ENCODE peak calls at places on chromosomes 12 and 14, in five cellular contexts. One of them, this sample, is unnamed.

GRCh38 chr12:15899282-15899870 is 11.8 kb upstream of the DERA start:
- DNase-seq in neuronal stem cell: no peak
- DNase-seq in mesenchymal stem cell: peak
- DNase-seq in H9: no peak
- DNase-seq in trophoblast cell: peak
- DNase-seq in this sample: no peak

GRCh38 chr12:4047441-4047840 is 174.2 kb upstream of the PARP11 start:
- DNase-seq in trophoblast cell: no peak
- DNase-seq in H9: no peak
- DNase-seq in mesenchymal stem cell: no peak
- DNase-seq in neuronal stem cell: no peak
- DNase-seq in this sample: no peak

GRCh38 chr12:122830517-122831214 is 4.6 kb upstream of the HIP1R start:
- DNase-seq in trophoblast cell: peak
- DNase-seq in mesenchymal stem cell: peak
- DNase-seq in H9: no peak
- DNase-seq in neuronal stem cell: no peak
- DNase-seq in this sample: no peak

GRCh38 chr12:97716356-97716755 is 253.8 kb downstream of the RMST start:
- DNase-seq in H9: peak
- DNase-seq in mesenchymal stem cell: peak
- DNase-seq in neuronal stem cell: peak
- DNase-seq in trophoblast cell: no peak
- DNase-seq in this sample: peak

GRCh38 chr12:132719954-132720324 is 9.3 kb downstream of the PGAM5 start:
- DNase-seq in mesenchymal stem cell: no peak
- DNase-seq in H9: no peak
- DNase-seq in trophoblast cell: no peak
- DNase-seq in neuronal stem cell: no peak
- DNase-seq in this sample: no peak

GRCh38 chr12:123388218-123388947 is 4.5 kb downstream of the KMT5A start:
- DNase-seq in mesenchymal stem cell: peak
- DNase-seq in H9: peak
- DNase-seq in trophoblast cell: peak
- DNase-seq in neuronal stem cell: peak
- DNase-seq in this sample: no peak

GRCh38 chr14:28576523-28576922 is 190.1 kb upstream of the FOXG1 start:
- DNase-seq in trophoblast cell: no peak
- DNase-seq in H9: no peak
- DNase-seq in mesenchymal stem cell: no peak
- DNase-seq in neuronal stem cell: no peak
- DNase-seq in this sample: no peak

GRCh38 chr12:101115326-101115725 is 94.7 kb downstream of the SLC5A8 start:
- DNase-seq in mesenchymal stem cell: no peak
- DNase-seq in neuronal stem cell: no peak
- DNase-seq in H9: no peak
- DNase-seq in trophoblast cell: no peak
- DNase-seq in this sample: no peak

GRCh38 chr12:47766496-47767196 is 6.4 kb upstream of the SLC48A1 start:
- DNase-seq in H9: no peak
- DNase-seq in trophoblast cell: no peak
- DNase-seq in neuronal stem cell: no peak
- DNase-seq in mesenchymal stem cell: no peak
- DNase-seq in this sample: no peak

GRCh38 chr14:52879958-52880357 is 70.9 kb downstream of the FERMT2 start:
- DNase-seq in mesenchymal stem cell: no peak
- DNase-seq in H9: no peak
- DNase-seq in neuronal stem cell: no peak
- DNase-seq in trophoblast cell: no peak
- DNase-seq in this sample: no peak

GRCh38 chr14:52888159-52888558 is 62.7 kb downstream of the FERMT2 start:
- DNase-seq in H9: no peak
- DNase-seq in neuronal stem cell: no peak
- DNase-seq in mesenchymal stem cell: no peak
- DNase-seq in trophoblast cell: peak
- DNase-seq in this sample: no peak

GRCh38 chr14:52885230-52885629 is 65.6 kb downstream of the FERMT2 start:
- DNase-seq in trophoblast cell: peak
- DNase-seq in mesenchymal stem cell: peak
- DNase-seq in neuronal stem cell: no peak
- DNase-seq in H9: no peak
- DNase-seq in this sample: no peak

GRCh38 chr14:52882824-52883223 is 68.0 kb downstream of the FERMT2 start:
- DNase-seq in mesenchymal stem cell: no peak
- DNase-seq in H9: no peak
- DNase-seq in neuronal stem cell: no peak
- DNase-seq in trophoblast cell: peak
- DNase-seq in this sample: no peak

GRCh38 chr14:52883658-52884057 is 67.2 kb downstream of the FERMT2 start:
- DNase-seq in trophoblast cell: peak
- DNase-seq in neuronal stem cell: no peak
- DNase-seq in H9: no peak
- DNase-seq in mesenchymal stem cell: no peak
- DNase-seq in this sample: no peak
- H2BK12ac ChIP-seq in trophoblast cell: no peak
- H2BK12ac ChIP-seq in neuronal stem cell: no peak
- H2BK12ac ChIP-seq in H9: no peak
- H2BK12ac ChIP-seq in mesenchymal stem cell: no peak
- H2BK12ac ChIP-seq in this sample: no peak

GRCh38 chr12:25056486-25057130 is 107.7 kb upstream of the BCAT1 start:
- DNase-seq in neuronal stem cell: no peak
- DNase-seq in H9: no peak
- DNase-seq in trophoblast cell: no peak
- DNase-seq in mesenchymal stem cell: no peak
- DNase-seq in this sample: no peak
- H3K4me2 ChIP-seq in neuronal stem cell: no peak
- H3K4me2 ChIP-seq in H9: no peak
- H3K4me2 ChIP-seq in trophoblast cell: no peak
- H3K4me2 ChIP-seq in mesenchymal stem cell: no peak
- H3K4me2 ChIP-seq in this sample: no peak

DNA sequence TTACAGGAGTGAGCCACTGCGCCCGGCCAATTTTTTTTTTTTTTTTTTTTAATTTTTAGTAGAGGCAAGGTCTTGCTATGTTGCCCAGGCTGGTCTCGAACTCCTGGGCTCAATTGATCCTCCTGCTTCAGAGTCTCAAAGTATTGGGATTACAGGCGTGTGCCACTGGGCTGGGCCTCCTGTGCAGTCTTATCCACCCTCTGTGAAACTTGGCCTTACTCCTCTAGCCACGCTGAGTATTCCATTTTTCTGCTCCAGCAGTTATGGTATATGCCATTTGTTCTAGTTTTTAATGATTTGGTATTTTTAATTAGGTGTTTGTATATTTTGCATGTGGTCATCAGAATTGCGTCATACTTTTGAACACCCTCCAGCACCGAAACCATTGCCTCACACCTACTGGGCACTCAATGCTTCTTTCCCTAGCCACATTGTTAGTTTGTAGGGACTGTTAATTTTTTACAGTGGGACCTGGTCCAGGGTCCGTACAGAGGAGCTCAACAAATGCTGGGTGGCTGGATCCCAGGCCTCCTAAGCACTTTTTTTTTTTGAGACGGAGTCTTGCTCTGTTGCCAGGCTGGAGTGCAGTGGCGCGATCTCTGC is 11.4 kb downstream of the RIOX1 start:
- DNase-seq in H9: no peak
- DNase-seq in trophoblast cell: no peak
- DNase-seq in neuronal stem cell: no peak
- DNase-seq in mesenchymal stem cell: no peak
- DNase-seq in this sample: no peak
- H2BK12ac ChIP-seq in H9: no peak
- H2BK12ac ChIP-seq in trophoblast cell: no peak
- H2BK12ac ChIP-seq in neuronal stem cell: no peak
- H2BK12ac ChIP-seq in mesenchymal stem cell: no peak
- H2BK12ac ChIP-seq in this sample: no peak

DNA sequence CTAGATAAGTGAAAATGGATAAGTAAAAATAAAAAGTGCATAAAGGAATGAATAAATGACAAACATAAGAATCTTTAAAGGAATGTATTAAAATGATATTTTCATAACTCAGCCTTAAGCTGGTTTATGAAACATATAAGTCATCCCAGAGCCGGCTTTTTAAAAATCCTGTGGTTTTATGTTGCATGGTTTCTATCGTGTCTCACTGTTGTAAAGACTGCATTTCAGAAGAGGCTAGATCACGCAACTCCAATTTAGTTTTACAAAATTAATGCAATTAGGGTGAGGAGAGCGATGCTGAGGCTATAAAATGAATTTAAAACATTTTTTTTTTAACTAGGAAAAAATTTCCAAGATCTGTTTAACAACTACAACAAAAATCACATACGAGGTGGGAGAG is 361.0 kb upstream of the PDE3A start:
- DNase-seq in H9: no peak
- DNase-seq in neuronal stem cell: no peak
- DNase-seq in trophoblast cell: no peak
- DNase-seq in mesenchymal stem cell: no peak
- DNase-seq in this sample: no peak
- H3K4me2 ChIP-seq in H9: no peak
- H3K4me2 ChIP-seq in neuronal stem cell: no peak
- H3K4me2 ChIP-seq in trophoblast cell: no peak
- H3K4me2 ChIP-seq in mesenchymal stem cell: no peak
- H3K4me2 ChIP-seq in this sample: no peak

GRCh38 chr14:94161979-94162378 is 12.1 kb upstream of the PPP4R4 start:
- DNase-seq in trophoblast cell: no peak
- DNase-seq in neuronal stem cell: no peak
- DNase-seq in H9: no peak
- DNase-seq in mesenchymal stem cell: no peak
- DNase-seq in this sample: no peak

GRCh38 chr14:94162466-94162865 is 11.7 kb upstream of the PPP4R4 start:
- DNase-seq in neuronal stem cell: no peak
- DNase-seq in trophoblast cell: no peak
- DNase-seq in mesenchymal stem cell: no peak
- DNase-seq in H9: no peak
- DNase-seq in this sample: no peak

GRCh38 chr14:94158239-94158888 is 15.8 kb upstream of the PPP4R4 start:
- DNase-seq in H9: no peak
- DNase-seq in neuronal stem cell: no peak
- DNase-seq in trophoblast cell: no peak
- DNase-seq in mesenchymal stem cell: no peak
- DNase-seq in this sample: no peak

GRCh38 chr14:94163806-94164205 is 10.3 kb upstream of the PPP4R4 start:
- DNase-seq in mesenchymal stem cell: no peak
- DNase-seq in neuronal stem cell: no peak
- DNase-seq in trophoblast cell: no peak
- DNase-seq in H9: no peak
- DNase-seq in this sample: no peak

GRCh38 chr14:94161087-94161486 is 13.0 kb upstream of the PPP4R4 start:
- DNase-seq in mesenchymal stem cell: no peak
- DNase-seq in neuronal stem cell: no peak
- DNase-seq in H9: no peak
- DNase-seq in trophoblast cell: no peak
- DNase-seq in this sample: no peak
- H2BK12ac ChIP-seq in mesenchymal stem cell: no peak
- H2BK12ac ChIP-seq in neuronal stem cell: no peak
- H2BK12ac ChIP-seq in H9: no peak
- H2BK12ac ChIP-seq in trophoblast cell: no peak
- H2BK12ac ChIP-seq in this sample: no peak

GRCh38 chr14:68466491-68466977 is 326.3 kb downstream of the ZFP36L1 start:
- DNase-seq in H9: no peak
- DNase-seq in trophoblast cell: peak
- DNase-seq in neuronal stem cell: no peak
- DNase-seq in mesenchymal stem cell: peak
- DNase-seq in this sample: no peak
- H3K4me2 ChIP-seq in H9: no peak
- H3K4me2 ChIP-seq in trophoblast cell: no peak
- H3K4me2 ChIP-seq in neuronal stem cell: no peak
- H3K4me2 ChIP-seq in mesenchymal stem cell: no peak
- H3K4me2 ChIP-seq in this sample: no peak

This sample was measured in H1.